ENCODE peak calls at places on chromosomes 1 and 21, in five cellular contexts. One of them, this sample, is unnamed.

GRCh38 chr1:6002714-6003501 is 10.7 kb upstream of the NPHP4 start:
- DNase-seq in CD8-positive, alpha-beta T cell: no peak
- DNase-seq in cardiac muscle cell: no peak
- DNase-seq in heart left ventricle: peak
- DNase-seq in CD8-positive, alpha-beta memory T cell: no peak
- DNase-seq in this sample: no peak

GRCh38 chr1:234539666-234540403 is 60.9 kb upstream of the TARBP1 start:
- DNase-seq in CD8-positive, alpha-beta T cell: no peak
- DNase-seq in CD8-positive, alpha-beta memory T cell: no peak
- DNase-seq in cardiac muscle cell: no peak
- DNase-seq in heart left ventricle: no peak
- DNase-seq in this sample: no peak

GRCh38 chr21:19771881-19772280 is 1226.3 kb upstream of the NCAM2 start:
- DNase-seq in CD8-positive, alpha-beta T cell: no peak
- DNase-seq in heart left ventricle: no peak
- DNase-seq in cardiac muscle cell: no peak
- DNase-seq in CD8-positive, alpha-beta memory T cell: no peak
- DNase-seq in this sample: no peak

GRCh38 chr1:169989246-169989645 is 85.2 kb downstream of the KIFAP3 start:
- DNase-seq in heart left ventricle: no peak
- DNase-seq in CD8-positive, alpha-beta T cell: no peak
- DNase-seq in CD8-positive, alpha-beta memory T cell: no peak
- DNase-seq in cardiac muscle cell: no peak
- DNase-seq in this sample: no peak

GRCh38 chr1:168719306-168720111 is 9.5 kb downstream of the DPT start:
- DNase-seq in cardiac muscle cell: no peak
- DNase-seq in CD8-positive, alpha-beta memory T cell: no peak
- DNase-seq in heart left ventricle: no peak
- DNase-seq in CD8-positive, alpha-beta T cell: no peak
- DNase-seq in this sample: no peak

GRCh38 chr1:64421377-64421776 is 48.6 kb upstream of the CACHD1 start:
- DNase-seq in heart left ventricle: no peak
- DNase-seq in CD8-positive, alpha-beta T cell: no peak
- DNase-seq in cardiac muscle cell: no peak
- DNase-seq in CD8-positive, alpha-beta memory T cell: no peak
- DNase-seq in this sample: no peak

GRCh38 chr1:56483104-56483503 is 96.3 kb downstream of the PLPP3 start:
- DNase-seq in CD8-positive, alpha-beta memory T cell: no peak
- DNase-seq in heart left ventricle: no peak
- DNase-seq in cardiac muscle cell: no peak
- DNase-seq in CD8-positive, alpha-beta T cell: no peak
- DNase-seq in this sample: no peak

GRCh38 chr1:110523011-110523410 is 4.0 kb upstream of the KCNA10 start:
- DNase-seq in heart left ventricle: no peak
- DNase-seq in cardiac muscle cell: no peak
- DNase-seq in CD8-positive, alpha-beta T cell: no peak
- DNase-seq in CD8-positive, alpha-beta memory T cell: no peak
- DNase-seq in this sample: no peak

GRCh38 chr1:12088607-12089006 is 25.5 kb downstream of the TNFRSF8 start:
- DNase-seq in cardiac muscle cell: no peak
- DNase-seq in CD8-positive, alpha-beta memory T cell: peak
- DNase-seq in CD8-positive, alpha-beta T cell: peak
- DNase-seq in heart left ventricle: no peak
- DNase-seq in this sample: no peak

GRCh38 chr1:181647314-181648035 is 164.2 kb downstream of the CACNA1E start:
- DNase-seq in heart left ventricle: no peak
- DNase-seq in cardiac muscle cell: no peak
- DNase-seq in CD8-positive, alpha-beta memory T cell: no peak
- DNase-seq in CD8-positive, alpha-beta T cell: no peak
- DNase-seq in this sample: peak

GRCh38 chr1:119910617-119911016 is 14.3 kb upstream of the ADAM30 start:
- DNase-seq in CD8-positive, alpha-beta T cell: no peak
- DNase-seq in heart left ventricle: no peak
- DNase-seq in cardiac muscle cell: no peak
- DNase-seq in CD8-positive, alpha-beta memory T cell: no peak
- DNase-seq in this sample: no peak

GRCh38 chr1:163076446-163076845 is 7.3 kb downstream of the RGS4 start:
- DNase-seq in cardiac muscle cell: no peak
- DNase-seq in CD8-positive, alpha-beta memory T cell: no peak
- DNase-seq in heart left ventricle: no peak
- DNase-seq in CD8-positive, alpha-beta T cell: no peak
- DNase-seq in this sample: no peak

GRCh38 chr1:156006666-156007376 is 13.9 kb downstream of the SSR2 start:
- DNase-seq in CD8-positive, alpha-beta memory T cell: no peak
- DNase-seq in heart left ventricle: no peak
- DNase-seq in cardiac muscle cell: peak
- DNase-seq in CD8-positive, alpha-beta T cell: no peak
- DNase-seq in this sample: peak

GRCh38 chr1:156014829-156015228 is 5.9 kb downstream of the SSR2 start:
- DNase-seq in CD8-positive, alpha-beta memory T cell: no peak
- DNase-seq in heart left ventricle: no peak
- DNase-seq in cardiac muscle cell: no peak
- DNase-seq in CD8-positive, alpha-beta T cell: no peak
- DNase-seq in this sample: no peak

GRCh38 chr1:156009404-156009803 is 11.3 kb downstream of the SSR2 start:
- DNase-seq in CD8-positive, alpha-beta memory T cell: no peak
- DNase-seq in CD8-positive, alpha-beta T cell: no peak
- DNase-seq in heart left ventricle: no peak
- DNase-seq in cardiac muscle cell: no peak
- DNase-seq in this sample: no peak

DNA sequence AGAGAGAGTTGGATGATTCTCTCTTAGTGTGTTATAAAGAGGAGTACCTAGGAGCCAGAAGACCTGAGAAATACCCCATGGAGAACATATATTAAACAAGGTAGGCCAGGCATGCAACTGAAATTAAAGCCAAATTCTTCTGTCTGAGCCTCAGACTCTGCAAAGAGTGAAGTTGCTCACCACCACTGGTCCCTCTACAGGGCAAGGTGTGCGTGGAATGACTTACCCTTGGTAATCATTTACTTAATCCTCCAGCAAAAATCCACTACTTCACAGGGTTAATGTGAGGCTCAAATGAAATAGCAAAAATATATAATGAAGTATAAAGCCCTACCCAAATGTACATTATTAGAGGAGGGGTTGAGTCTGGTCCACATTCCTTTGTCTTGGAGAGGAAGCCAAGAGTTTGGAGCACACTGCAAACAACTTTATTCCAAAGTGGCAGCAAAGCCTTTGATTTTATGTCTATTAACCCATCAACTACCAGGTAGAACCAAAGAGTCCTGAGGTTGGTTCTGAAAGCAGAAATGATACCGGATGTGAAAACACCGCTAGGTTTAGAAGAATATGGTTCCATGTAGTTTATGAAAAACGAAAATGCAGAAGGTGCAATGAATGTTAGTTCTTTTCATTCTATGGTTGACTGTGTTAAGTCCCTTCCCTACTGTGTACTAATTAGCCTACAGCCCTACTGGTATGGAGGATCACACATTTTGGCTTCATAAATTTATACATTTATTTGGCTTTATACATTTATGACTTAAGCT is 8.5 kb downstream of the SSR2 start:
- DNase-seq in heart left ventricle: no peak
- DNase-seq in CD8-positive, alpha-beta T cell: no peak
- DNase-seq in cardiac muscle cell: no peak
- DNase-seq in CD8-positive, alpha-beta memory T cell: no peak
- DNase-seq in this sample: no peak
- H3K4me3 ChIP-seq in heart left ventricle: no peak
- H3K4me3 ChIP-seq in CD8-positive, alpha-beta T cell: no peak
- H3K4me3 ChIP-seq in cardiac muscle cell: no peak
- H3K4me3 ChIP-seq in CD8-positive, alpha-beta memory T cell: no peak
- H3K4me3 ChIP-seq in this sample: no peak

GRCh38 chr1:204286323-204286714 is 72.5 kb upstream of the GOLT1A start:
- DNase-seq in CD8-positive, alpha-beta T cell: no peak
- DNase-seq in heart left ventricle: no peak
- DNase-seq in cardiac muscle cell: no peak
- DNase-seq in CD8-positive, alpha-beta memory T cell: no peak
- DNase-seq in this sample: no peak
- H3K4me3 ChIP-seq in CD8-positive, alpha-beta T cell: peak
- H3K4me3 ChIP-seq in heart left ventricle: peak
- H3K4me3 ChIP-seq in cardiac muscle cell: peak
- H3K4me3 ChIP-seq in CD8-positive, alpha-beta memory T cell: peak
- H3K4me3 ChIP-seq in this sample: no peak

GRCh38 chr1:178037510-178038253 is 56.2 kb upstream of the RASAL2 start:
- DNase-seq in CD8-positive, alpha-beta T cell: no peak
- DNase-seq in CD8-positive, alpha-beta memory T cell: no peak
- DNase-seq in cardiac muscle cell: peak
- DNase-seq in heart left ventricle: peak
- DNase-seq in this sample: peak
- H3K4me3 ChIP-seq in CD8-positive, alpha-beta T cell: no peak
- H3K4me3 ChIP-seq in CD8-positive, alpha-beta memory T cell: no peak
- H3K4me3 ChIP-seq in cardiac muscle cell: peak
- H3K4me3 ChIP-seq in heart left ventricle: peak
- H3K4me3 ChIP-seq in this sample: peak

GRCh38 chr1:204506091-204506968 is 9.9 kb upstream of the MDM4 start:
- DNase-seq in heart left ventricle: peak
- DNase-seq in CD8-positive, alpha-beta T cell: peak
- DNase-seq in cardiac muscle cell: peak
- DNase-seq in CD8-positive, alpha-beta memory T cell: peak
- DNase-seq in this sample: peak

GRCh38 chr1:204506969-204507316 is 9.3 kb upstream of the MDM4 start:
- DNase-seq in CD8-positive, alpha-beta memory T cell: peak
- DNase-seq in heart left ventricle: peak
- DNase-seq in CD8-positive, alpha-beta T cell: peak
- DNase-seq in cardiac muscle cell: peak
- DNase-seq in this sample: peak

GRCh38 chr1:204507317-204508105 is 8.7 kb upstream of the MDM4 start:
- DNase-seq in heart left ventricle: no peak
- DNase-seq in cardiac muscle cell: peak
- DNase-seq in CD8-positive, alpha-beta memory T cell: no peak
- DNase-seq in CD8-positive, alpha-beta T cell: no peak
- DNase-seq in this sample: peak

GRCh38 chr1:204503913-204504519 is 9.4 kb upstream of the PIK3C2B start:
- DNase-seq in cardiac muscle cell: no peak
- DNase-seq in heart left ventricle: no peak
- DNase-seq in CD8-positive, alpha-beta memory T cell: no peak
- DNase-seq in CD8-positive, alpha-beta T cell: no peak
- DNase-seq in this sample: no peak

GRCh38 chr1:204505674-204506073 is 10.5 kb upstream of the MDM4 start:
- DNase-seq in cardiac muscle cell: no peak
- DNase-seq in CD8-positive, alpha-beta memory T cell: no peak
- DNase-seq in heart left ventricle: no peak
- DNase-seq in CD8-positive, alpha-beta T cell: no peak
- DNase-seq in this sample: no peak
- H3K4me3 ChIP-seq in cardiac muscle cell: peak
- H3K4me3 ChIP-seq in CD8-positive, alpha-beta memory T cell: peak
- H3K4me3 ChIP-seq in heart left ventricle: peak
- H3K4me3 ChIP-seq in CD8-positive, alpha-beta T cell: peak
- H3K4me3 ChIP-seq in this sample: peak

DNA sequence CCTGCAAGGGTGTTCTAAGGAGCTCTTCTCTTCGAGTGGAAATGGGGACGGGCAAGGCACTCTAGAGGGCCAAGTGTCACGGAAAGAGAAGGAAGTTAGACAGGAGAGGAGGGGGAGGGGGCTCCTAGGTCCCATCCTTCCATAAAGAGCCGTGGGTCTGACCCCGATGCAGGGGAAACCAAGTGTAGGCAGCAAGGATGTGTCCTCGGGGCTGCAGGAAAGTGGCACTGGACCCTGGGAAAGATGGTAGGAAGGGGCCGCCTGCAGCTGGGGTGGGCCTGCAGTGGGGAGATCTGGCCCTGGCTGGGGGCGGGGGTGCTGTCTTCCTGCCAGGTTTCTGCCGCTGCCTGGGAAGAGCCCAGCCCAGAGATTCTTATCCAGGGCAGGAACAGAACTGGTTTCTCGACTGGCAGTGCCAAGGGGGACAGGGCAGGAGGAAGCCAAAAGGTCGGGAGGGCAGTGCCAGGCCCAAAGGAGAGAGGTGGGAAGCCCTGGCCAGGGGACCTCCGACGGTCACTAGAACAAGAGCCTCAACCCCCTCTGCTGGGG is 12.9 kb downstream of the CRABP2 start:
- DNase-seq in cardiac muscle cell: no peak
- DNase-seq in CD8-positive, alpha-beta memory T cell: no peak
- DNase-seq in heart left ventricle: no peak
- DNase-seq in CD8-positive, alpha-beta T cell: no peak
- DNase-seq in this sample: peak
- H3K4me3 ChIP-seq in cardiac muscle cell: no peak
- H3K4me3 ChIP-seq in CD8-positive, alpha-beta memory T cell: no peak
- H3K4me3 ChIP-seq in heart left ventricle: no peak
- H3K4me3 ChIP-seq in CD8-positive, alpha-beta T cell: no peak
- H3K4me3 ChIP-seq in this sample: no peak

DNA sequence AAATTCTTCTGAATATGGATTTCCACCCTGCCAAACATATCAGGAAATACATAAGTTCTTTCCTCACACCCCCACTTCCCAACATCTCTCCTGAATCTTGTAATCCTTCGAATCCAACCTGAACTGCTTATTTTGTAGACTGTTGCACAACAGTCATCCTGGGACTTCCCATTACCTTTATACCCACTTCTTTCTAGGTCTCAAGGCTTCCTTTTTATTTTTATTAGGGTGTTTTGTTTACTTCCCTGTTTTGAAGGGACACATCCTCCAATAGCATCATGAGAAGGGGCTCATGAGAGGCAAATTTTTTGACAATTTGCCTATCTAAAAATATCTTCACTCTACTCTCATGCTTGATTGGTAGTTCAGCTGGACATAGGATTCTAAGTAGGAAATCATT is 67.6 kb upstream of the MUTYH start:
- DNase-seq in CD8-positive, alpha-beta memory T cell: no peak
- DNase-seq in cardiac muscle cell: no peak
- DNase-seq in heart left ventricle: no peak
- DNase-seq in CD8-positive, alpha-beta T cell: no peak
- DNase-seq in this sample: no peak
- H3K4me3 ChIP-seq in CD8-positive, alpha-beta memory T cell: no peak
- H3K4me3 ChIP-seq in cardiac muscle cell: no peak
- H3K4me3 ChIP-seq in heart left ventricle: no peak
- H3K4me3 ChIP-seq in CD8-positive, alpha-beta T cell: no peak
- H3K4me3 ChIP-seq in this sample: no peak

GRCh38 chr21:35850542-35851103 is 209.7 kb downstream of the SETD4 start:
- DNase-seq in CD8-positive, alpha-beta T cell: no peak
- DNase-seq in CD8-positive, alpha-beta memory T cell: no peak
- DNase-seq in cardiac muscle cell: no peak
- DNase-seq in heart left ventricle: no peak
- DNase-seq in this sample: no peak

GRCh38 chr21:35853321-35853922 is 206.9 kb downstream of the SETD4 start:
- DNase-seq in heart left ventricle: no peak
- DNase-seq in CD8-positive, alpha-beta T cell: no peak
- DNase-seq in CD8-positive, alpha-beta memory T cell: no peak
- DNase-seq in cardiac muscle cell: no peak
- DNase-seq in this sample: no peak

GRCh38 chr21:35852820-35853219 is 207.5 kb downstream of the SETD4 start:
- DNase-seq in heart left ventricle: no peak
- DNase-seq in CD8-positive, alpha-beta T cell: no peak
- DNase-seq in cardiac muscle cell: no peak
- DNase-seq in CD8-positive, alpha-beta memory T cell: no peak
- DNase-seq in this sample: no peak

GRCh38 chr21:35849131-35849530 is 211.2 kb downstream of the SETD4 start:
- DNase-seq in heart left ventricle: peak
- DNase-seq in CD8-positive, alpha-beta T cell: no peak
- DNase-seq in CD8-positive, alpha-beta memory T cell: no peak
- DNase-seq in cardiac muscle cell: no peak
- DNase-seq in this sample: no peak

DNA sequence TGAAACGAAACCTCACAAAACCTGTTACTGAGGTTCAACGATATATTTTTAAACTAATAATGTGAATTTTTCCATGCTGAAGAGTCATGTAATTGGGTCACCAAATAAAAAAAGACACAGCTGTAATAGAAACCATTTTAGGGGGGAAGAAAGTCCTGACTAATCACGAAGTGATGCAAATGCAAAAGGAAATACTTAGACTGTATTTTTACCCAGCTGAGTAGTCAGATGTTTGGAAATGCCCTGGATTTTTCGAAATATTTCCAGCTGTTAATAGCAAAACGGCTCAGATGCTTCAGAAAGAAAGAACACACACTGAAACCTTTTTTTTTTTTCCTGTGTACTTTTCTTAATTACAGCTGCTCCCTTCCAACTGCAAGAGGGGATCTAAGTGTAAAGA is 210.3 kb downstream of the SETD4 start:
- DNase-seq in CD8-positive, alpha-beta memory T cell: no peak
- DNase-seq in cardiac muscle cell: no peak
- DNase-seq in CD8-positive, alpha-beta T cell: no peak
- DNase-seq in heart left ventricle: no peak
- DNase-seq in this sample: no peak
- H3K4me3 ChIP-seq in CD8-positive, alpha-beta memory T cell: no peak
- H3K4me3 ChIP-seq in cardiac muscle cell: no peak
- H3K4me3 ChIP-seq in CD8-positive, alpha-beta T cell: no peak
- H3K4me3 ChIP-seq in heart left ventricle: no peak
- H3K4me3 ChIP-seq in this sample: no peak

This sample was measured in thyroid gland.